ENCODE peak calls at places on chromosomes 6 and 20, in four cellular contexts. One of them, this sample, is unnamed.

GRCh38 chr20:49579874-49580817 is 12.2 kb upstream of the PTGIS start:
- DNase-seq in foreskin fibroblast: peak
- DNase-seq in GM12864: no peak
- DNase-seq in CD8-positive, alpha-beta T cell: no peak
- DNase-seq in this sample: peak

GRCh38 chr6:150813993-150814359 is 51.5 kb upstream of the MTHFD1L start:
- DNase-seq in foreskin fibroblast: peak
- DNase-seq in GM12864: peak
- DNase-seq in CD8-positive, alpha-beta T cell: no peak
- DNase-seq in this sample: peak

GRCh38 chr6:71965404-71965803 is 79.1 kb downstream of the RIMS1 start:
- DNase-seq in CD8-positive, alpha-beta T cell: no peak
- DNase-seq in foreskin fibroblast: no peak
- DNase-seq in GM12864: no peak
- DNase-seq in this sample: no peak

GRCh38 chr20:47704746-47705496 is 80.4 kb downstream of the SULF2 start:
- DNase-seq in foreskin fibroblast: no peak
- DNase-seq in GM12864: no peak
- DNase-seq in CD8-positive, alpha-beta T cell: no peak
- DNase-seq in this sample: no peak

GRCh38 chr20:47326718-47327137 is 29.8 kb downstream of the ZMYND8 start:
- DNase-seq in GM12864: no peak
- DNase-seq in CD8-positive, alpha-beta T cell: no peak
- DNase-seq in foreskin fibroblast: peak
- DNase-seq in this sample: no peak

GRCh38 chr20:38581013-38581412 is at the start of gene ADIG:
- DNase-seq in CD8-positive, alpha-beta T cell: no peak
- DNase-seq in GM12864: no peak
- DNase-seq in foreskin fibroblast: peak
- DNase-seq in this sample: no peak

GRCh38 chr6:72984981-72985665 is 240.2 kb downstream of the KHDC1L start:
- DNase-seq in GM12864: no peak
- DNase-seq in foreskin fibroblast: no peak
- DNase-seq in CD8-positive, alpha-beta T cell: no peak
- DNase-seq in this sample: peak

GRCh38 chr20:19370076-19371075 is 157.9 kb downstream of the SLC24A3 start:
- DNase-seq in GM12864: no peak
- DNase-seq in CD8-positive, alpha-beta T cell: no peak
- DNase-seq in foreskin fibroblast: peak
- DNase-seq in this sample: no peak

GRCh38 chr6:148873154-148873553 is 126.3 kb downstream of the UST start:
- DNase-seq in GM12864: no peak
- DNase-seq in CD8-positive, alpha-beta T cell: no peak
- DNase-seq in foreskin fibroblast: no peak
- DNase-seq in this sample: no peak

GRCh38 chr6:134774244-134774643 is 175.7 kb downstream of the ALDH8A1 start:
- DNase-seq in GM12864: no peak
- DNase-seq in CD8-positive, alpha-beta T cell: no peak
- DNase-seq in foreskin fibroblast: peak
- DNase-seq in this sample: peak

GRCh38 chr6:136784910-136785746 is 7.1 kb downstream of the MAP3K5 start:
- DNase-seq in GM12864: no peak
- DNase-seq in CD8-positive, alpha-beta T cell: peak
- DNase-seq in foreskin fibroblast: peak
- DNase-seq in this sample: no peak

GRCh38 chr6:130870179-130870881 is 43.1 kb downstream of the SMLR1 start:
- DNase-seq in GM12864: no peak
- DNase-seq in foreskin fibroblast: no peak
- DNase-seq in CD8-positive, alpha-beta T cell: no peak
- DNase-seq in this sample: no peak

GRCh38 chr20:43389839-43390626 is 67.7 kb upstream of the SRSF6 start:
- DNase-seq in CD8-positive, alpha-beta T cell: no peak
- DNase-seq in foreskin fibroblast: no peak
- DNase-seq in GM12864: no peak
- DNase-seq in this sample: no peak

GRCh38 chr6:166172546-166172945 is 4.9 kb upstream of the TBXT start:
- DNase-seq in CD8-positive, alpha-beta T cell: no peak
- DNase-seq in foreskin fibroblast: no peak
- DNase-seq in GM12864: no peak
- DNase-seq in this sample: no peak

GRCh38 chr6:10719386-10720228 is 3.3 kb upstream of the TMEM14C start:
- DNase-seq in CD8-positive, alpha-beta T cell: no peak
- DNase-seq in foreskin fibroblast: peak
- DNase-seq in GM12864: no peak
- DNase-seq in this sample: no peak

GRCh38 chr6:21265264-21266044 is 328.1 kb upstream of the SOX4 start:
- DNase-seq in CD8-positive, alpha-beta T cell: no peak
- DNase-seq in foreskin fibroblast: peak
- DNase-seq in GM12864: no peak
- DNase-seq in this sample: no peak

DNA sequence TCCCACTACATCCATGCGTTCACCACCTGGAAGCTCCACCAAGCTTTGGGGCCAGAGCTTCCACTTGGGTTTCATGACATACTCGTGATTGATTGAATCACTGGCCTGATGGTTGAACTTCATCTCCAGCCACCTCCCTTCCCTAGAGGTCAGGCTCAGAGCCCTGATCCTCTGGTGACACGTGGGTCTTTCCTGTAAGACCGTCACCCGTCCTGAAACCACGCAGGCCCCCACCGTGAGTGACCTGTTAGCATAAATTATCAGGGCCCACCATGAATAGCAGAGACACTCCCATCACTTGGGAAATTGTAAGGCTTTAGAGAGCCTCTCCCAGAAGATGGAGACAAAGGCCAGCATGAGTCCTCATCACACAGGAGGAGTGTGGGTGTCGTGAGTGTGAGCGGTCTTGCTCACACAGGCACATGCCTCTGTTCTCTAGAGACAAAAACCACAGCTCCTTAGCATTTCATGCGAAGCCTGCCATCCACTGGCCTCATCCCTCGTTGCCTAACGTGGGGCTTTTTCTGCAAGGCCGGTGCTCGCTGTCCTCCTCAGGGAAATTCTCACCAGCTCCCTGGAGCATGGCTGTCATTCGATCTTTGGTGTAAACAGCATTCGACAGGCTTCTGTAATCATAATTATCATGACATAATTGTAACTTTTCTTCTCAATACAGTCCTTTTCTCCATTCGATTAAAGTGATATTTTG is 65.1 kb upstream of the DUSP22 start:
- DNase-seq in GM12864: no peak
- DNase-seq in CD8-positive, alpha-beta T cell: no peak
- DNase-seq in foreskin fibroblast: no peak
- DNase-seq in this sample: no peak
- TF ChIP-seq CTCF in GM12864: peak
- TF ChIP-seq CTCF in CD8-positive, alpha-beta T cell: no peak
- TF ChIP-seq CTCF in foreskin fibroblast: no peak
- TF ChIP-seq CTCF in this sample: no peak

GRCh38 chr6:34179106-34179720 is 33.3 kb upstream of the GRM4 start:
- DNase-seq in GM12864: no peak
- DNase-seq in CD8-positive, alpha-beta T cell: no peak
- DNase-seq in foreskin fibroblast: no peak
- DNase-seq in this sample: no peak
- TF ChIP-seq CTCF in GM12864: no peak
- TF ChIP-seq CTCF in CD8-positive, alpha-beta T cell: no peak
- TF ChIP-seq CTCF in foreskin fibroblast: no peak
- TF ChIP-seq CTCF in this sample: no peak

DNA sequence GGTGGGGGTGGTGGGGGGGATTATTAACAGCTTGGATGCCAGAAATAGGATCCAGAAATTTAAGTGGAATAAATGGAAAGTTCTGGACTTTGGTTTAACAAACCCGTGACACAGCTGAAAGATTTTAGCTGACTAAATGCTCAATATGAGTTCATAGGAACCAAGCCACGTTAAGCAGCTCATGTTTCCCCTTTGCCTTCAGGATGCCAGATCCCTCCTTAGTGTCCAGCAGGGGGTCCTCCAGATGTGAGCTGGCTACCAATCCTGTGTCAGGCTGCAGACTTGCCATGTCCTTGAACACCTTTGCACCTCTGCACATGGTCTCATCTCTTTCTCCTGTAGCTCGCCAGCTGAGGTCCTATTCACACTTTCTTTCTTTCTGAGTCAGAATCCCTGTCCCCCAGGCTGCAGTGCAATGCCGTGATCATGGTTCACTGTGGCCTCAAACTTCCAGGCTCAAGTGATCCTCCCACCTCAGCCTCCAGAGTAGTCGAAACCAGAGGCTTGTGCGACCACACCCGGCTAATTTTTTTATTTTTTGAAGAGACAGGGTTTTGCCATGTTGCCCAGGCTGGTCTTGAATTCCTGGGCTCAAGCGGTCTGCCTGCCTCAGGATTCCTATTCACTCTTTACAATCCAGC is 133.3 kb upstream of the ARMC2 start:
- DNase-seq in CD8-positive, alpha-beta T cell: no peak
- DNase-seq in GM12864: no peak
- DNase-seq in foreskin fibroblast: peak
- DNase-seq in this sample: peak
- TF ChIP-seq CTCF in CD8-positive, alpha-beta T cell: no peak
- TF ChIP-seq CTCF in GM12864: no peak
- TF ChIP-seq CTCF in foreskin fibroblast: peak
- TF ChIP-seq CTCF in this sample: peak

GRCh38 chr6:115843945-115844344 is 216.7 kb downstream of the FRK start:
- DNase-seq in GM12864: no peak
- DNase-seq in foreskin fibroblast: no peak
- DNase-seq in CD8-positive, alpha-beta T cell: no peak
- DNase-seq in this sample: no peak

GRCh38 chr6:115842338-115842737 is 218.4 kb downstream of the FRK start:
- DNase-seq in CD8-positive, alpha-beta T cell: no peak
- DNase-seq in GM12864: no peak
- DNase-seq in foreskin fibroblast: no peak
- DNase-seq in this sample: no peak

DNA sequence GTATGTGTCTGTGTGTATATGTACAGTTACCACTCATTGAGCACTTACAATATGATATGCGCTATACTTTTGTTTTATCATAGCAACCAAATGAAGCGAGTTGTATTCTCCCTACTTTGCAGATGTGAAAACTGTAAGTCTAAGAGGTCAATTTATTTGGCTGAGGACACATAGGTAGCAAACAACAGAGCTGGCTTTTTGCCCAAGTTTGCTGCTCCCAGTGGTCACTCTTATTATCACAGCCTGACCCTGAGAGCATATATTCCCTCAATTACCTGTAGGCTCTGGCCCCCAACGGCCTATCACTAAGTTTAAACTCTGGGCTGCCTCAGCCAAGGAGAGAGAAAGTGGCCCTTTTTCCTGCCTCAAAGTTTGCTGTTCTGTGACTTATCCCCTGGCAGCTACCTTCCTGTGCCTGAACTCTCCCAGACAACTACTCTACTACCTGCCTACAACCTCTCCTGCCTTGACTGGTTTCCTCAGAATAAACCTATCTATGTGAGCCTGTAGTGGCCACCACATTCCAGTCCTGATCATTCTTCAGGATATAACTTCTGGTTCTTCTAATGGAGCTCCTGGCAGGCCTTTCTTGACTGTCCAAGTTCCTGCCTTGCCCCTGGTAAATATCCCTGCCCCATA is 221.8 kb downstream of the FRK start:
- DNase-seq in foreskin fibroblast: peak
- DNase-seq in GM12864: peak
- DNase-seq in CD8-positive, alpha-beta T cell: no peak
- DNase-seq in this sample: no peak
- TF ChIP-seq CTCF in foreskin fibroblast: peak
- TF ChIP-seq CTCF in GM12864: peak
- TF ChIP-seq CTCF in CD8-positive, alpha-beta T cell: no peak
- TF ChIP-seq CTCF in this sample: peak